ENCODE peak calls at places on chromosomes 2 and 18, in eight cellular contexts. A is fibroblast of pulmonary artery, Y is psoas muscle, L is kidney epithelial cell, O is tibial artery, G is upper lobe of left lung, B is heart left ventricle, E is right atrium auricular region. K is an unnamed sample.

GRCh38 chr2:100606740-100607343 is 44.0 kb downstream of the PDCL3 start:
- DNase-seq in A (peak), Y (no peak), L (no peak), O (no peak), G (no peak), B (no peak), E (no peak), K (peak)

GRCh38 chr18:49550621-49551020 is 11.2 kb upstream of the LIPG start:
- DNase-seq in A (no peak), Y (no peak), L (no peak), O (no peak), G (no peak), B (no peak), E (no peak), K (no peak)

GRCh38 chr2:21424375-21424774 is 300.6 kb downstream of the TDRD15 start:
- DNase-seq in A (no peak), Y (peak), L (no peak), O (no peak), G (no peak), B (peak), E (no peak), K (no peak)

GRCh38 chr18:58222439-58223125 is 178.6 kb downstream of the NEDD4L start:
- DNase-seq in A (no peak), Y (no peak), L (no peak), O (no peak), G (no peak), B (no peak), E (no peak), K (peak)

GRCh38 chr18:26327062-26327461 is 100.8 kb downstream of the TAF4B start:
- DNase-seq in A (no peak), Y (no peak), L (no peak), O (no peak), G (no peak), B (no peak), E (no peak), K (no peak)

GRCh38 chr2:53646788-53647187 is 120.8 kb upstream of the CHAC2 start:
- DNase-seq in A (no peak), Y (no peak), L (no peak), O (no peak), G (no peak), B (no peak), E (no peak), K (no peak)

GRCh38 chr2:49770919-49771318 is 616.6 kb upstream of the FSHR start:
- DNase-seq in A (peak), Y (no peak), L (peak), O (no peak), G (peak), B (peak), E (no peak), K (peak)

GRCh38 chr2:71226391-71226964 is 425 bp downstream of the PAIP2B start:
- DNase-seq in A (no peak), Y (peak), L (no peak), O (no peak), G (peak), B (peak), E (no peak), K (no peak)

GRCh38 chr18:64110692-64111480 is 38.0 kb downstream of the LINC00305 start:
- DNase-seq in A (peak), Y (no peak), L (no peak), O (no peak), G (no peak), B (no peak), E (no peak), K (no peak)

GRCh38 chr2:173752152-173752551 is 213.0 kb downstream of the SP3 start:
- DNase-seq in A (peak), Y (no peak), L (no peak), O (no peak), G (no peak), B (no peak), E (no peak), K (no peak)

GRCh38 chr18:32308493-32309120 is 118.8 kb downstream of the MEP1B start:
- DNase-seq in A (peak), Y (no peak), L (peak), O (no peak), G (no peak), B (no peak), E (no peak), K (peak)

GRCh38 chr18:45617284-45617683 is 2.0 kb downstream of the SLC14A2 start:
- DNase-seq in A (peak), Y (peak), L (no peak), O (peak), G (peak), B (peak), E (peak), K (peak)

GRCh38 chr2:132599556-132599955 is 70.4 kb downstream of the LYPD1 start:
- DNase-seq in A (no peak), Y (no peak), L (no peak), O (no peak), G (no peak), B (no peak), E (no peak), K (no peak)

GRCh38 chr2:188485496-188485895 is 193.8 kb downstream of the GULP1 start:
- DNase-seq in A (peak), Y (no peak), L (peak), O (no peak), G (no peak), B (no peak), E (no peak), K (no peak)

GRCh38 chr2:218284106-218284811 is 8.0 kb downstream of the TMBIM1 start:
- DNase-seq in A (peak), Y (peak), L (peak), O (peak), G (no peak), B (no peak), E (no peak), K (peak)

GRCh38 chr2:20135631-20136050 is 84.2 kb upstream of the LAPTM4A start:
- DNase-seq in A (peak), Y (peak), L (no peak), O (peak), G (peak), B (peak), E (no peak), K (peak)

GRCh38 chr18:25349131-25349925 is 2.6 kb downstream of the ZNF521 start:
- DNase-seq in A (peak), Y (peak), L (no peak), O (peak), G (peak), B (peak), E (no peak), K (peak)

GRCh38 chr2:231512222-231512621 is 18.0 kb downstream of the NMUR1 start:
- DNase-seq in A (peak), Y (no peak), L (no peak), O (peak), G (no peak), B (no peak), E (peak), K (no peak)

GRCh38 chr2:121480826-121481225 is 49.9 kb upstream of the RNU4ATAC start:
- DNase-seq in A (peak), Y (no peak), L (no peak), O (no peak), G (no peak), B (no peak), E (no peak), K (peak)

GRCh38 chr2:136319227-136319626 is 201.3 kb upstream of the CXCR4 start:
- DNase-seq in A (no peak), Y (no peak), L (no peak), O (no peak), G (no peak), B (no peak), E (no peak), K (no peak)

GRCh38 chr2:186379052-186379451 is 107.0 kb upstream of the ZC3H15 start:
- DNase-seq in A (peak), Y (no peak), L (no peak), O (no peak), G (no peak), B (no peak), E (no peak), K (no peak)

GRCh38 chr18:68918216-68918615 is 120.3 kb downstream of the CCDC102B start:
- DNase-seq in A (no peak), Y (no peak), L (no peak), O (no peak), G (no peak), B (no peak), E (no peak), K (no peak)

GRCh38 chr2:227447606-227448005 is 24.4 kb upstream of the AGFG1 start:
- DNase-seq in A (peak), Y (no peak), L (no peak), O (no peak), G (no peak), B (no peak), E (no peak), K (peak)

GRCh38 chr2:9222246-9222898 is 15.8 kb downstream of the ASAP2 start:
- DNase-seq in A (no peak), Y (no peak), L (no peak), O (no peak), G (no peak), B (no peak), E (peak), K (no peak)

GRCh38 chr2:185279999-185280398 is 458.6 kb upstream of the FSIP2 start:
- DNase-seq in A (peak), Y (no peak), L (no peak), O (no peak), G (no peak), B (no peak), E (no peak), K (peak)

GRCh38 chr18:37561986-37562385 is 3.6 kb downstream of the CELF4 start:
- DNase-seq in A (no peak), Y (no peak), L (no peak), O (no peak), G (no peak), B (no peak), E (no peak), K (no peak)

GRCh38 chr2:236665572-236666118 is 96.0 kb downstream of the ACKR3 start:
- DNase-seq in A (no peak), Y (no peak), L (no peak), O (peak), G (no peak), B (no peak), E (peak), K (peak)

GRCh38 chr2:68319397-68320117 is at the start of gene CNRIP1:
- DNase-seq in A (peak), Y (peak), L (no peak), O (peak), G (peak), B (peak), E (peak), K (peak)

GRCh38 chr2:231716641-231717280 is 8.4 kb downstream of the PTMA start:
- DNase-seq in A (peak), Y (no peak), L (no peak), O (peak), G (no peak), B (no peak), E (no peak), K (no peak)

GRCh38 chr2:102765061-102765460 is 3.2 kb downstream of the TMEM182 start:
- DNase-seq in A (no peak), Y (no peak), L (no peak), O (no peak), G (no peak), B (no peak), E (no peak), K (no peak)

GRCh38 chr2:126049461-126049860 is 606.5 kb upstream of the GYPC start:
- DNase-seq in A (no peak), Y (no peak), L (no peak), O (no peak), G (no peak), B (no peak), E (no peak), K (no peak)

GRCh38 chr2:178891265-178891958 is 84.2 kb upstream of the TTN start:
- DNase-seq in A (peak), Y (no peak), L (no peak), O (no peak), G (no peak), B (peak), E (peak), K (peak)

GRCh38 chr2:179596018-179596417 is 265.4 kb downstream of the ZNF385B start:
- DNase-seq in A (peak), Y (no peak), L (peak), O (no peak), G (no peak), B (no peak), E (no peak), K (peak)

GRCh38 chr2:207928079-207928478 is 97.2 kb downstream of the PLEKHM3 start:
- DNase-seq in A (no peak), Y (no peak), L (no peak), O (no peak), G (no peak), B (no peak), E (no peak), K (no peak)

GRCh38 chr2:36770542-36771287 is 74.2 kb downstream of the VIT start:
- DNase-seq in A (peak), Y (no peak), L (no peak), O (no peak), G (no peak), B (peak), E (no peak), K (no peak)

GRCh38 chr2:165283342-165283741 is 44.1 kb downstream of the SCN2A start:
- DNase-seq in A (no peak), Y (no peak), L (no peak), O (no peak), G (no peak), B (no peak), E (no peak), K (no peak)

GRCh38 chr2:47056875-47057731 is 98.0 kb downstream of the STPG4 start:
- DNase-seq in A (peak), Y (peak), L (no peak), O (no peak), G (no peak), B (peak), E (peak), K (peak)

GRCh38 chr18:11729556-11729955 is 40.5 kb downstream of the GNAL start:
- DNase-seq in A (no peak), Y (no peak), L (no peak), O (no peak), G (no peak), B (no peak), E (no peak), K (no peak)

GRCh38 chr18:11736656-11737055 is 47.6 kb downstream of the GNAL start:
- DNase-seq in A (peak), Y (no peak), L (no peak), O (no peak), G (no peak), B (no peak), E (no peak), K (no peak)

GRCh38 chr18:11728247-11728646 is 39.2 kb downstream of the GNAL start:
- DNase-seq in A (peak), Y (no peak), L (no peak), O (no peak), G (no peak), B (no peak), E (no peak), K (peak)

GRCh38 chr18:11733031-11733430 is 44.0 kb downstream of the GNAL start:
- DNase-seq in A (peak), Y (peak), L (no peak), O (peak), G (peak), B (peak), E (peak), K (peak)
- H3K4me3 ChIP-seq in A (peak), Y (peak), L (no peak), O (no peak), G (peak), B (peak), E (peak), K (peak)

GRCh38 chr2:99159594-99159993 is 4.8 kb downstream of the LIPT1 start:
- DNase-seq in A (no peak), Y (no peak), L (no peak), O (no peak), G (no peak), B (no peak), E (no peak), K (no peak)

GRCh38 chr2:99153921-99154604 is 679 bp downstream of the TSGA10 start:
- DNase-seq in A (peak), Y (no peak), L (no peak), O (no peak), G (no peak), B (peak), E (no peak), K (peak)

GRCh38 chr2:99156901-99157300 is 2.1 kb downstream of the LIPT1 start:
- DNase-seq in A (no peak), Y (no peak), L (no peak), O (no peak), G (no peak), B (no peak), E (no peak), K (no peak)

GRCh38 chr2:99154643-99155536 is at the start of the genes LIPT1 and TSGA10:
- DNase-seq in A (peak), Y (peak), L (peak), O (peak), G (peak), B (peak), E (peak), K (peak)

GRCh38 chr2:99158599-99158998 is 3.8 kb downstream of the LIPT1 start:
- DNase-seq in A (no peak), Y (no peak), L (no peak), O (no peak), G (no peak), B (no peak), E (no peak), K (no peak)
- TF ChIP-seq CTCF in A (no peak), Y (no peak), L (no peak), O (no peak), G (no peak), B (no peak), E (no peak), K (no peak)

GRCh38 chr2:96952976-96953610 is 33.3 kb downstream of the FAM178B start:
- DNase-seq in A (peak), Y (peak), L (no peak), O (peak), G (no peak), B (peak), E (no peak), K (no peak)

GRCh38 chr2:96952016-96952750 is 34.2 kb downstream of the FAM178B start:
- DNase-seq in A (no peak), Y (no peak), L (no peak), O (no peak), G (peak), B (no peak), E (no peak), K (no peak)

GRCh38 chr2:96950391-96951124 is 35.8 kb downstream of the FAM178B start:
- DNase-seq in A (no peak), Y (no peak), L (no peak), O (no peak), G (no peak), B (no peak), E (no peak), K (no peak)

GRCh38 chr2:96949701-96950350 is 36.6 kb downstream of the FAM178B start:
- DNase-seq in A (no peak), Y (no peak), L (no peak), O (no peak), G (no peak), B (no peak), E (no peak), K (no peak)

DNA sequence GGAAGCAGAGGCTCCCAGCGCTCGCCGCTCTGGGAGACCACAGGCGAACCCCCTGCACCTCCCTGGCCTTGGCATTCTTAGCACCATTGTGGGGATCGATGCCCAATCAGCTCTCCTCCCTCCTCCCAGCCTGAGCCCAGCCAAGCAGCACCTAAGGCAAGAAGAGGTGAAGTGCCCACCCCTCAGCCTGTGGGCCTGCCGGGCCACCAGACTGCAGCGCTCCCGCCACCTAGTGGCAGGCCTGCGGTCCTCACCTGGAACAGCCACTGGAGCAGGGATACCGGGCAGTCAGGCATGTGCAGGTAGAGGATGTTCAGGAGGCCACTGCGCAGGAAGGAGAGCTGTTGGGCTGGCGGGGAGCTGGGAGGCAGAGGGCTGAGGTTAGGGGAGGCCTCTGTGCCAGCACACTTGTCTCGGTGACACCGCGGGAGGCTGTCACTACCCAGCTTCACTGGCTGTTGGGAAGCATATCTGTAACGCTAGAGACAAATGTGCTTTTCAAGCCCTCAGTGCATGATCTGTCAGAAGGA is 35.2 kb downstream of the FAM178B start:
- DNase-seq in A (peak), Y (peak), L (peak), O (peak), G (peak), B (peak), E (peak), K (peak)
- H3K4me3 ChIP-seq in A (no peak), Y (no peak), L (no peak), O (no peak), G (no peak), B (no peak), E (no peak), K (no peak)

GRCh38 chr18:21912339-21913239 is 172.0 kb downstream of the MIB1 start:
- DNase-seq in A (no peak), Y (no peak), L (no peak), O (no peak), G (no peak), B (no peak), E (no peak), K (no peak)
- TF ChIP-seq CTCF in A (no peak), Y (no peak), L (no peak), O (no peak), G (no peak), B (no peak), E (no peak), K (peak)

DNA sequence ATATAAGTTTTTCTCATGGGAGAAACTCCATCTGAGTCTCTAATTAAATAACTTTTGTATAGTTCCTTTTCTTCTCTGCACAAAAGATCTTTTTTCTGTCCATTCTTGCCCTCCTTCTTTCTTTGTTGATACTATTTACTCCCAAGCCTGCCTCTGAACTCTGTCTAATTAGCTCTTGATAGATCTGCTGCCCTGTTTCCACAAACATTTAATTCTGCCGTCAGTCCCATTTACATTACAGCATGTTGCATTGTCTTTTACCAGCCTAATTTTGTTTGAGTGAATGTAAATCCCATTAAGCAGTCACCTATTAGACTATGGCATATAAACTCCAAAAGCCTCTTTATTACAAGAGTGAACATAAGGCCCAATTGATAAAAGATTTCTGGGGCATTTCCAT is 254.4 kb downstream of the ERBB4 start:
- DNase-seq in A (no peak), Y (no peak), L (no peak), O (no peak), G (no peak), B (no peak), E (no peak), K (no peak)
- H3K4me3 ChIP-seq in A (no peak), Y (no peak), L (no peak), O (no peak), G (no peak), B (no peak), E (no peak), K (no peak)

GRCh38 chr18:54918060-54918459 is 41.2 kb downstream of the CCDC68 start:
- DNase-seq in A (no peak), Y (no peak), L (no peak), O (no peak), G (no peak), B (no peak), E (no peak), K (no peak)

GRCh38 chr18:54919412-54919811 is 39.8 kb downstream of the CCDC68 start:
- DNase-seq in A (no peak), Y (no peak), L (no peak), O (no peak), G (no peak), B (no peak), E (no peak), K (no peak)

GRCh38 chr18:54911551-54911950 is 47.7 kb downstream of the CCDC68 start:
- DNase-seq in A (no peak), Y (no peak), L (no peak), O (no peak), G (no peak), B (no peak), E (no peak), K (no peak)

DNA sequence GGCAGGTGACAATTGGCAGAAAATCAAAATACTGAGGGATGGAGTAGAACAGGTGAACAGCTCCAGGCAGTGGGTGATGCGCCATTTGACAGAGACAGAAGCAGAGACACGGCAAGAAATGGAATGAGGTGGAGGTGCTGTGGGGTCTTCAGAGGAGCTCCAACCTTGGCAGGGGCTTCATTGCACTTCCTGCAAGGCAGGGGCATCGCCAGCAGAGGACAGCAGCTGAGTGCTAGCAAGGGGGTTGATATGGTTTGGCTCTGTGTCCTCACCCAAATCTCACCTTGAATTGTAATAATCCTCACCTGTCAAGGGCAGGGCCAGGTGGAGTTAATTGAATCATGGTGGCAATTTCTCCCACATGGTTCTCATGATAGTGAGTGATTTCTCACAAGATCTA is 42.8 kb downstream of the CCDC68 start:
- DNase-seq in A (no peak), Y (no peak), L (no peak), O (no peak), G (no peak), B (no peak), E (no peak), K (no peak)
- TF ChIP-seq CTCF in A (no peak), Y (no peak), L (no peak), O (no peak), G (no peak), B (no peak), E (no peak), K (no peak)